ENCODE peak calls at places on chromosomes 13 and 19, in ten cellular contexts. C is Kasumi-1; L is RWPE1; W is GM13976; P is right cardiac atrium; B is activated naive CD4-positive, alpha-beta T cell; K is stimulated activated CD4-positive, alpha-beta T cell treated with anti-CD3 and anti-CD28 coated beads, TNF-alpha, amount 100 ng/mL, for 48 hours; Z is stomach; A is activated CD4-positive, alpha-beta T cell treated with anti-CD3 and anti-CD28 coated beads, Interleukin-2, amount 50 U/mL, for 1 hour; Q is DMS53. I is an unnamed sample.

GRCh38 chr19:28436320-28436719 is 776.6 kb downstream of the UQCRFS1 start:
- DNase-seq in K (no peak), Q (no peak), W (no peak), A (no peak), Z (no peak), L (no peak), P (no peak), B (no peak), C (no peak), I (no peak)

GRCh38 chr13:114124921-114125320 is 7.5 kb downstream of the RASA3 start:
- DNase-seq in L (no peak), C (no peak), Z (no peak), P (no peak), W (peak), A (peak), K (peak), Q (no peak), B (no peak), I (peak)

GRCh38 chr13:39765801-39766463 is 110.5 kb downstream of the COG6 start:
- DNase-seq in W (no peak), Z (peak), A (no peak), L (peak), P (peak), C (no peak), Q (no peak), B (no peak), K (no peak), I (no peak)

GRCh38 chr13:112177889-112178288 is 110.9 kb downstream of the SOX1 start:
- DNase-seq in K (no peak), C (no peak), P (no peak), A (no peak), Q (no peak), B (no peak), L (no peak), Z (no peak), W (no peak), I (no peak)

GRCh38 chr13:98340026-98340425 is 163.0 kb upstream of the RNF113B start:
- DNase-seq in W (no peak), Z (no peak), K (no peak), Q (no peak), P (no peak), L (no peak), B (no peak), C (no peak), A (no peak), I (no peak)

GRCh38 chr19:19751846-19752245 is 18.9 kb upstream of the ZNF14 start:
- DNase-seq in L (no peak), W (no peak), B (no peak), Z (no peak), P (no peak), C (no peak), K (no peak), A (no peak), Q (no peak), I (no peak)

GRCh38 chr13:45361596-45362206 is 20.7 kb upstream of the TPT1 start:
- DNase-seq in P (no peak), A (no peak), Q (no peak), C (no peak), W (no peak), K (no peak), Z (no peak), B (no peak), L (peak), I (no peak)

GRCh38 chr13:30114586-30115256 is 192.6 kb downstream of the KATNAL1 start:
- DNase-seq in B (peak), C (peak), P (peak), L (peak), Q (peak), W (peak), K (peak), Z (peak), A (peak), I (peak)

GRCh38 chr19:6233827-6234511 is 45.8 kb downstream of the MLLT1 start:
- DNase-seq in K (no peak), B (no peak), W (no peak), P (peak), L (no peak), Z (peak), C (peak), A (no peak), Q (no peak), I (no peak)

GRCh38 chr19:38290631-38291147 is 13.4 kb upstream of the C19orf33 start:
- DNase-seq in Z (peak), L (peak), P (no peak), A (no peak), B (no peak), C (no peak), Q (no peak), W (no peak), K (no peak), I (no peak)

GRCh38 chr19:46413262-46414031 is at the start of gene CCDC8:
- DNase-seq in P (peak), K (no peak), Z (no peak), B (no peak), C (no peak), W (no peak), L (peak), A (no peak), Q (no peak), I (no peak)

GRCh38 chr13:113328851-113329250 is 31.8 kb downstream of the LAMP1 start:
- DNase-seq in Z (no peak), B (no peak), L (no peak), Q (no peak), C (no peak), W (no peak), A (no peak), K (no peak), P (no peak), I (no peak)